ENCODE peak calls at places on chromosomes 13 and 19, in six cellular contexts. S is WERI-Rb-1, Y is GM12864, N is GM23338, D is A549, O is AG04449. H is an unnamed sample.

GRCh38 chr13:35356572-35356971 is 119.9 kb downstream of the MAB21L1 start:
- DNase-seq in S (no peak), Y (no peak), N (no peak), D (no peak), O (no peak), H (no peak)

GRCh38 chr13:70964124-70964523 is 855.9 kb upstream of the KLHL1 start:
- DNase-seq in S (peak; percentile 7), Y (no peak), N (no peak), D (peak; percentile 4), O (no peak), H (no peak)

GRCh38 chr13:102846261-102847015 is 606 bp downstream of the ERCC5 start:
- DNase-seq in S (peak; percentile 54), Y (peak; percentile 37), N (peak; percentile 36), D (peak; percentile 21), O (no peak), H (no peak)

GRCh38 chr13:82878536-82878935 is 1003.7 kb downstream of the SLITRK1 start:
- DNase-seq in S (no peak), Y (no peak), N (no peak), D (no peak), O (no peak), H (no peak)

GRCh38 chr19:10085641-10086031 is 481 bp upstream of the SHFL start:
- DNase-seq in S (no peak), Y (no peak), N (peak; percentile 29), D (no peak), O (no peak), H (no peak)

GRCh38 chr19:1304197-1304924 is 18.7 kb downstream of the EFNA2 start:
- DNase-seq in S (no peak), Y (no peak), N (no peak), D (no peak), O (no peak), H (no peak)

GRCh38 chr19:43777163-43777700 is 3.5 kb downstream of the KCNN4 start:
- DNase-seq in S (no peak), Y (no peak), N (no peak), D (no peak), O (no peak), H (no peak)

GRCh38 chr13:45167611-45168554 is 33.0 kb downstream of the KCTD4 start:
- DNase-seq in S (no peak), Y (no peak), N (no peak), D (peak; percentile 63), O (no peak), H (no peak)

GRCh38 chr13:32423592-32423991 is 4.3 kb downstream of the N4BP2L1 start:
- DNase-seq in S (no peak), Y (no peak), N (no peak), D (no peak), O (no peak), H (no peak)

DNA sequence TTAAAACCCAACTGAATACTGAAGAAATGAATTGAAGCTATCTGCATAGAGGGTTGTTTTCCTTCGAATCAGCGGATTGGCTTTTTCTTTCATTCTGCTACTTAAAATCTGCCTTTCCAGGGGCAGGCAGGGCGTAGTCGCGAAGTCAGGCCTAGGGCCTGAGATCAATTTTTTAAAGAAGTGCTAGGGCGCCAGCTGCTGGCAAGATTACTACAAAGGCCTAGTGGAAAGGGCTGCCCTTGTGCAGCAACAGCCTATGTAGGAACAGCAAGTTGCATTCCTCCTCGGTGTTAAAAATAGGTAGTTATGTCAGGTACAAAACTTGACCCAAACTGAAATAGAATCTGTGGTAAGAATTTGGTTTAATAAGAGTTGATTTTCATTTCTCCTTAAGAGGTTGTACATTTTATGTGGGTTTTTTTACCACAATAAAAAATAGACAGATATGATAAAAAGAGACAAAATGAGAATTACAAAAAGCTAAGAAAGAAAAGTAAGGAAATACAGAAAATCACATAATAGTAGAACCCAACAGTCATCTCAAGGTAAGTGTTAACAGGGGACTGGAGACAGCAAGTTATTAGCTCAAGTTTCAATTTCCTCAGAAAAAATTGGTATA is 9.5 kb upstream of the URAD start:
- DNase-seq in S (peak; percentile 72), Y (peak; percentile 7), N (peak; percentile 87), D (peak; percentile 59), O (no peak), H (peak; percentile 58)
- TF ChIP-seq CTCF in S (peak; percentile 80), Y (peak; percentile 67), N (peak; percentile 75), D (peak; percentile 50), O (peak; percentile 43), H (peak; percentile 20)

GRCh38 chr13:27281420-27281819 is 10.8 kb downstream of the RASL11A start:
- DNase-seq in S (no peak), Y (no peak), N (no peak), D (no peak), O (no peak), H (no peak)
- TF ChIP-seq CTCF in S (no peak), Y (peak; percentile 9), N (no peak), D (no peak), O (no peak), H (no peak)

DNA sequence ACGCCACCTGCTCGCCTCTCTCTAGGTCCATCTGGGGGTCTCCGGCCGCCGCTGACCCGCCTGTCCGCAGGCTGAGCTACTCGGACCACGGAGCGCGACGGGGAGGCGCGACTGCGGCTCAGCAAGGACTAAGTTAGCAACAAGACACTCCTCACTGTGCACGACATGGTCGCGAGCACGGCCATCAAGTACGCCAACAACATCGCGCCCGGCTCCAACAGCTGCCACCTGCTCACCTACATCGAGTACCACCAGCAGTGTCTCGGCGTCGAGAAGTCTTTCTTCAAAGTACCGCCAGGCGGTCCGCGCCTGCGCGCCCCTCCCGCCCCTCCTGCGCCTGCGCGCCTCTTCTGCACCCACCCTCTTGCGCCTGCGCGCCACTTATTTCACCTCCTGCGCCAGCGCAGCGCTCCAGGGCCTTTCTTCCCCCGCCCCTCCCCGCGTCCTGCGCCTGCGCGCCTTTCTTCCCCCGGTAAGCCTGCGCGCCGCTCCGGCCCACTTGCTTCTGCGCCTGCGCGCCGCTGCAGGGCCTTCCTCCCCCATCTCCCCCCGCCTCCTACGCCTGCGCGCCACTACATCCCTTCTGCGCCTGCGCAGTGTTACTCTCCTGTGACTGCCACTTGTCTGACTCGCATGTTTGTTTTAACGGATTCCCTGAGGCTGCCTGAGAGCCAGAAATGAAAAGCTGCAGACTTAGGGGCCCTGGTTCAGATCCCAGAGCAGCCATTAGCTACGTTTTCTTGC is 63.9 kb downstream of the ACSBG2 start:
- DNase-seq in S (peak; percentile 98), Y (peak; percentile 93), N (peak; percentile 98), D (peak; percentile 98), O (peak; percentile 84), H (peak; percentile 99)
- TF ChIP-seq CTCF in S (peak; percentile 23), Y (peak; percentile 51), N (no peak), D (no peak), O (peak; percentile 22), H (peak; percentile 62)

GRCh38 chr19:53422551-53422950 is 9.2 kb upstream of the ZNF761 start:
- DNase-seq in S (no peak), Y (no peak), N (peak; percentile 35), D (no peak), O (no peak), H (no peak)

DNA sequence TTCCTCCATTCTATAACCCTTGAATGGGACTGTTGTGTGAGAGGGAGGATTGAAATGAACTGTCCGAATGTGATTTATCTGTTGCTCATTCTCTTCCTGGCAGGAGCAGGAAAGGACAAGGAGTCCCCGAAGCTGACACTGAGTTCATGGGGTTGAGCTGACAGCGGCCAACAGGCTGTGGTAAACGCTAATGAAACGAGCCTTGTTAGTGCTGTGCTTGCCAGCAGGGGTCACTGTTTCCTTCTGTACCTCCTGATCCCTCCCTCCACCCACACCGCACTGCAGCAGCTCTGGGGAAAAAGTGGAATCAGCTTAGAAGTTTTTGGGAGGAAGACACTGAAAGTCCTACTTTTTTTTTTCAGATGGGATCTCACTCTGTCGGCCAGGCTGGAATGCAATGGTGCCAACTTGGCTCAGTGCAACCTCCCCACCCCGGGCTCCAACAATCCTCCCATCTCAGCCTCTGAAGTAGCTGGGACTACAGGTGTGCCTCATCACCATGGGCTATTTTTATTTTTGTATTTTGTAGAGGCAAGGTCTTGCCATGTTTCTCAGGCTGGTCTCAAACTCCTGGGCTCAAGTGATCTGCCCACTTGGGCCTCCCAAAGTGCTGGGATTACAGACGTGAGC is 6.7 kb upstream of the ZNF761 start:
- DNase-seq in S (peak; percentile 73), Y (peak; percentile 16), N (peak; percentile 94), D (peak; percentile 53), O (no peak), H (peak; percentile 75)
- TF ChIP-seq CTCF in S (peak; percentile 87), Y (peak; percentile 74), N (peak; percentile 82), D (no peak), O (peak; percentile 70), H (peak; percentile 80)

DNA sequence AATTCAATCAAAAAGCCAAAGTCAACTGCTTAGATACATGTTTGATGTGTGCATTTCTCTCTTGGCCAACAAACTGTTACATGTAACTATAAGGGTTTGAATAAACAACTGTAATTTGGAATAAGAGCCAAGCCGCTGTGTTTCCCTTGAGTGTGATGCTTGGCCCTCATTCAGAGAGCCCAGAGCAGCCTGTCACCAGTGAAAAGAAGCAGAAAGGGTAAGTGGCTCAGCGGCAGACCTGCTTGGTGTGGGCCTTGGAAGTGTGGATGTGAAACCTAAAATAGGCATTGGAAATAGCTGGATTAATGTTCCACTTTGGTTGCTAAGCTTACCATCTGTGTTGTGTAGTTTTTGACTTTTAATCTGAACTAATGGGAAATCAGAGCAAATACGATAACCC is 924.6 kb downstream of the OLFM4 start:
- DNase-seq in S (peak; percentile 36), Y (no peak), N (peak; percentile 4), D (no peak), O (no peak), H (no peak)
- TF ChIP-seq CTCF in S (no peak), Y (no peak), N (no peak), D (no peak), O (no peak), H (no peak)

GRCh38 chr19:35236638-35237400 is 8.3 kb upstream of the FAM187B start:
- DNase-seq in S (peak; percentile 20), Y (no peak), N (peak; percentile 67), D (no peak), O (no peak), H (no peak)
- TF ChIP-seq CTCF in S (peak; percentile 25), Y (peak; percentile 39), N (peak; percentile 43), D (no peak), O (no peak), H (no peak)

DNA sequence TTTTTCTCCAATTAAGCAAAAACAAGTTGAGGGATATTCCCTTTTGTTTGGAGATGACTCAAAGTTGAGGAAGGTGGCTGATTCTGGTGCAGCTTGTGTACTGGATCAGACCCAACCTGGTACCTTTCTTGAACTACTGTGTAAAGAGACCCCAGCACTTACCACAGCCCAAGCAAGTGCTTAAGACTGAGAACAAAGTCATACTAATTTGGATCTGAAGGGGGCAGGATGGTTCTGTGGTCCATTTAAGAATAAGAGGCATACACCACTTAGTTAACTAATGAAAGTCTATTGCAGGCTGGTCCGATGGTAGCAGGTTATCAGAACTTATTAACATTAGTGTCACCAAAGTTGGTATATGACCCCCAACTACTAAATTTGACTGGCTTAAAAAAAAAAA is 6.3 kb downstream of the THSD1 start:
- DNase-seq in S (no peak), Y (no peak), N (peak; percentile 22), D (peak; percentile 46), O (no peak), H (no peak)
- TF ChIP-seq CTCF in S (no peak), Y (no peak), N (peak; percentile 32), D (peak; percentile 17), O (no peak), H (no peak)